ENCODE peak calls at places on chromosomes 2 and 18, in seven cellular contexts. C, S, L, A, D, K and Y are unnamed samples.

GRCh38 chr2:124692707-124693106 is 667.6 kb downstream of the CNTNAP5 start:
- DNase-seq in C (no peak), S (no peak), L (no peak), A (no peak), D (no peak), K (no peak), Y (no peak)

GRCh38 chr2:225319872-225320271 is 79.6 kb upstream of the NYAP2 start:
- DNase-seq in C (no peak), S (no peak), L (no peak), A (peak), D (no peak), K (no peak), Y (no peak)

GRCh38 chr2:106097370-106098000 is 96.6 kb downstream of the UXS1 start:
- DNase-seq in C (no peak), S (no peak), L (no peak), A (no peak), D (no peak), K (no peak), Y (no peak)

GRCh38 chr2:164457271-164457670 is 164.0 kb downstream of the GRB14 start:
- DNase-seq in C (no peak), S (no peak), L (no peak), A (no peak), D (no peak), K (no peak), Y (no peak)

GRCh38 chr2:55158111-55158814 is 73.8 kb downstream of the CLHC1 start:
- DNase-seq in C (peak), S (no peak), L (no peak), A (no peak), D (no peak), K (no peak), Y (no peak)

GRCh38 chr2:237574894-237575868 is 8.8 kb downstream of the PRLH start:
- DNase-seq in C (peak), S (no peak), L (no peak), A (no peak), D (no peak), K (peak), Y (no peak)

GRCh38 chr2:3179626-3180025 is 198.0 kb downstream of the EIPR1 start:
- DNase-seq in C (no peak), S (no peak), L (no peak), A (peak), D (no peak), K (peak), Y (no peak)

GRCh38 chr2:1855150-1855549 is 110.8 kb upstream of the PXDN start:
- DNase-seq in C (no peak), S (no peak), L (no peak), A (peak), D (no peak), K (no peak), Y (peak)

GRCh38 chr2:127231130-127231865 is 11.2 kb upstream of the CYP27C1 start:
- DNase-seq in C (no peak), S (no peak), L (no peak), A (no peak), D (no peak), K (no peak), Y (no peak)

GRCh38 chr18:75474332-75474731 is 46.8 kb upstream of the SMIM21 start:
- DNase-seq in C (no peak), S (no peak), L (no peak), A (no peak), D (no peak), K (no peak), Y (no peak)

GRCh38 chr2:217449436-217449835 is 553.4 kb downstream of the TNS1 start:
- DNase-seq in C (no peak), S (no peak), L (no peak), A (no peak), D (no peak), K (no peak), Y (no peak)

GRCh38 chr2:45661828-45662227 is 10.4 kb downstream of the PRKCE start:
- DNase-seq in C (no peak), S (no peak), L (no peak), A (no peak), D (no peak), K (no peak), Y (no peak)

GRCh38 chr18:10249270-10249669 is 205.2 kb upstream of the APCDD1 start:
- DNase-seq in C (no peak), S (no peak), L (no peak), A (no peak), D (no peak), K (no peak), Y (no peak)

GRCh38 chr2:34997779-34998178 is 1357.8 kb upstream of the CRIM1 start:
- DNase-seq in C (no peak), S (no peak), L (no peak), A (no peak), D (no peak), K (no peak), Y (no peak)

GRCh38 chr2:71897836-71898235 is 249.8 kb downstream of the CYP26B1 start:
- DNase-seq in C (no peak), S (no peak), L (no peak), A (no peak), D (no peak), K (peak), Y (no peak)

GRCh38 chr2:105584437-105585010 is 160.2 kb upstream of the NCK2 start:
- DNase-seq in C (no peak), S (no peak), L (no peak), A (no peak), D (no peak), K (no peak), Y (no peak)

GRCh38 chr2:233912799-233913423 is 4.3 kb upstream of the TRPM8 start:
- DNase-seq in C (peak), S (peak), L (no peak), A (no peak), D (no peak), K (no peak), Y (peak)

GRCh38 chr2:46737577-46737976 is 178.0 kb downstream of the MCFD2 start:
- DNase-seq in C (peak), S (peak), L (no peak), A (no peak), D (no peak), K (no peak), Y (no peak)

GRCh38 chr2:13137679-13138078 is 420.9 kb downstream of the TRIB2 start:
- DNase-seq in C (no peak), S (no peak), L (no peak), A (no peak), D (no peak), K (no peak), Y (no peak)

GRCh38 chr2:227849906-227850305 is 21.5 kb upstream of the DAW1 start:
- DNase-seq in C (no peak), S (no peak), L (no peak), A (no peak), D (no peak), K (no peak), Y (no peak)

GRCh38 chr2:98669675-98670074 is 61.3 kb downstream of the MGAT4A start:
- DNase-seq in C (no peak), S (no peak), L (peak), A (no peak), D (no peak), K (no peak), Y (no peak)

GRCh38 chr2:169798718-169799495 is at the start of gene SSB:
- DNase-seq in C (peak), S (peak), L (peak), A (peak), D (peak), K (peak), Y (peak)

GRCh38 chr2:221848286-221848685 is 276.2 kb upstream of the EPHA4 start:
- DNase-seq in C (peak), S (no peak), L (no peak), A (no peak), D (no peak), K (no peak), Y (no peak)

GRCh38 chr2:233124449-233125080 is 64.4 kb downstream of the INPP5D start:
- DNase-seq in C (no peak), S (no peak), L (no peak), A (no peak), D (no peak), K (peak), Y (no peak)

GRCh38 chr2:80670763-80671162 is 366.2 kb upstream of the LRRTM1 start:
- DNase-seq in C (no peak), S (no peak), L (no peak), A (no peak), D (no peak), K (no peak), Y (no peak)

GRCh38 chr2:71779306-71779855 is 326.0 kb downstream of the DYSF start:
- DNase-seq in C (no peak), S (no peak), L (no peak), A (no peak), D (no peak), K (no peak), Y (no peak)

GRCh38 chr18:13313006-13313661 is 94.6 kb downstream of the LDLRAD4 start:
- DNase-seq in C (no peak), S (no peak), L (no peak), A (no peak), D (no peak), K (no peak), Y (no peak)

GRCh38 chr2:233448565-233448964 is 94.3 kb downstream of the DGKD start:
- DNase-seq in C (no peak), S (no peak), L (no peak), A (no peak), D (no peak), K (peak), Y (no peak)

GRCh38 chr2:197073701-197074433 is 147.4 kb upstream of the PGAP1 start:
- DNase-seq in C (peak), S (no peak), L (no peak), A (no peak), D (no peak), K (no peak), Y (no peak)

GRCh38 chr2:64846175-64846574 is 143.0 kb upstream of the SLC1A4 start:
- DNase-seq in C (no peak), S (no peak), L (no peak), A (no peak), D (no peak), K (no peak), Y (no peak)

GRCh38 chr2:196413821-196414274 is 225.7 kb upstream of the CCDC150 start:
- DNase-seq in C (no peak), S (no peak), L (no peak), A (no peak), D (no peak), K (peak), Y (no peak)

GRCh38 chr18:53909668-53910067 is 314.8 kb downstream of the MBD2 start:
- DNase-seq in C (peak), S (no peak), L (no peak), A (peak), D (no peak), K (no peak), Y (no peak)

GRCh38 chr2:226799976-226800940 is 638 bp upstream of the IRS1 start:
- DNase-seq in C (no peak), S (no peak), L (no peak), A (peak), D (peak), K (no peak), Y (no peak)

DNA sequence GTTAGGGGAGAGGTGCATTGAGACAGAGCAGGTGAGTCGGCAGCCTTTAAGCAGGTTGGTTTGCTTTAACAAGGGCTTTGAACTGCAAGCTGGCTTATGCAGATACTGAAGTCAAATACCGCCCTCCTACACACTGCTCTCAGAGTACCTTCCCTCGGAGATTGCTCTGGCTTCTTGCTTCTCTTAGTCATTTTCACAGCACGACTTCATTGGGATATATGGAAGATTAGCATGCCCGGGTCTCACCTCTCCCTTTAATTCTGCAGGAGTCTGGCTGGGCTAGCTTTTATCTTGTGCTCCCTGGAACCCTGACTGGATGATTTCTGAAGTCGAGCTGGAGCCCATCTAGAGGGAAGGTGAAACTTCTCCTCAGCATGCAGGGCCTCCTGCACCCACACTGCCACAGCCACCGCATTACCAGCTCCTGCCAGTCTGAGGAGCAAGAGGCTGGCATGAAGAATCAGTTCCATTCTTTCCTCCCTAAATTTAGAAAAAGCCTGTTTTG is 395.5 kb upstream of the HNRNPA3 start:
- DNase-seq in C (peak), S (no peak), L (no peak), A (peak), D (no peak), K (no peak), Y (no peak)
- TF ChIP-seq CTCF in C (peak), S (peak), L (no peak), A (peak), D (no peak), K (no peak), Y (no peak)

DNA sequence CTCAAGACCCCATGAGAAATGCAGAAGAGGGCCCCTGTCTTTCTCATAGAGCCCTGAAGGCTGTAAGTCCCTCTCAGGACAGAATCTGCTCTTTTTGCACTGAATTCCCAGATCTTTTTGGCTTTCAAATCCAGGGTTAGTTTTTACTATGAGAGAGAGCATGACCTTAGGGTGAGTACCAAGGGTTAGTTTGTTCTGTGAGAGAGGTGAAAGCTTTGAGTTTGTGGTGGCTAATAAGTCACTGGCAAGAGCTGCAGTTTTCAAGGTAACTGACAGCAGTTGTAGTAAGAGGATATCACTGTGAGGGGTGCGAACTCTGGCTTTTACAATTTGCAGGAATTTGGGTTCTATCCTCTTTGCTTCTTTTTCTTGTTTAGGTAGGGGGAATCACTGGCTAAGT is 248.4 kb upstream of the KCNH7 start:
- DNase-seq in C (no peak), S (no peak), L (no peak), A (no peak), D (no peak), K (no peak), Y (no peak)
- TF ChIP-seq CTCF in C (no peak), S (no peak), L (no peak), A (no peak), D (no peak), K (no peak), Y (no peak)

GRCh38 chr2:174003635-174004310 is 38.6 kb upstream of the SP3 start:
- DNase-seq in C (peak), S (no peak), L (peak), A (no peak), D (no peak), K (no peak), Y (no peak)
- TF ChIP-seq CTCF in C (no peak), S (no peak), L (peak), A (no peak), D (no peak), K (no peak), Y (no peak)

GRCh38 chr2:29246388-29247300 is 131.4 kb downstream of the CLIP4 start:
- DNase-seq in C (no peak), S (no peak), L (no peak), A (peak), D (no peak), K (no peak), Y (no peak)
- TF ChIP-seq CTCF in C (no peak), S (no peak), L (no peak), A (no peak), D (no peak), K (no peak), Y (no peak)

GRCh38 chr2:239644016-239644415 is 243.2 kb upstream of the HDAC4 start:
- DNase-seq in C (no peak), S (peak), L (no peak), A (no peak), D (no peak), K (no peak), Y (peak)
- TF ChIP-seq CTCF in C (no peak), S (no peak), L (no peak), A (no peak), D (no peak), K (no peak), Y (no peak)